ENCODE peak calls at places on chromosome 18, in six cellular contexts. V is OCI-LY7, C is stomach, R is colonic mucosa, Z is Calu3, X is MCF 10A. Y is an unnamed sample.

GRCh38 chr18:58064406-58064998 is 20.5 kb downstream of the NEDD4L start:
- DNase-seq in V (no peak), C (no peak), R (no peak), Z (no peak), X (no peak), Y (no peak)

GRCh38 chr18:11862468-11863137 is 11.4 kb downstream of the CHMP1B start:
- DNase-seq in V (no peak), C (no peak), R (no peak), Z (no peak), X (no peak), Y (no peak)

GRCh38 chr18:22471546-22472131 is 53.9 kb upstream of the CTAGE1 start:
- DNase-seq in V (no peak), C (peak; percentile 71), R (no peak), Z (no peak), X (no peak), Y (no peak)

GRCh38 chr18:57581301-57581934 is 5.1 kb downstream of the FECH start:
- DNase-seq in V (peak; percentile 1), C (no peak), R (no peak), Z (no peak), X (no peak), Y (no peak)

GRCh38 chr18:21853972-21854563 is 113.5 kb downstream of the MIB1 start:
- DNase-seq in V (peak; percentile 18), C (no peak), R (no peak), Z (no peak), X (peak; percentile 0), Y (no peak)

GRCh38 chr18:54218299-54218698 is 6.2 kb downstream of the MBD2 start:
- DNase-seq in V (peak; percentile 29), C (no peak), R (no peak), Z (no peak), X (no peak), Y (no peak)

GRCh38 chr18:49183921-49184320 is 233.2 kb upstream of the SMAD7 start:
- DNase-seq in V (no peak), C (no peak), R (no peak), Z (no peak), X (no peak), Y (no peak)

GRCh38 chr18:67500512-67500911 is 16.0 kb downstream of the DSEL start:
- DNase-seq in V (no peak), C (no peak), R (no peak), Z (no peak), X (no peak), Y (no peak)

GRCh38 chr18:48832961-48833700 is 117.6 kb downstream of the SMAD7 start:
- DNase-seq in V (no peak), C (peak; percentile 45), R (peak; percentile 56), Z (peak; percentile 73), X (peak; percentile 98), Y (peak; percentile 76)

GRCh38 chr18:7038330-7038846 is 79.2 kb downstream of the LAMA1 start:
- DNase-seq in V (peak; percentile 1), C (no peak), R (peak; percentile 62), Z (peak; percentile 71), X (peak; percentile 97), Y (peak; percentile 85)

GRCh38 chr18:73684651-73685050 is 463.0 kb downstream of the FBXO15 start:
- DNase-seq in V (no peak), C (no peak), R (no peak), Z (peak; percentile 16), X (peak; percentile 31), Y (peak; percentile 38)

GRCh38 chr18:37779220-37779619 is 213.6 kb upstream of the CELF4 start:
- DNase-seq in V (no peak), C (no peak), R (no peak), Z (no peak), X (no peak), Y (no peak)

GRCh38 chr18:37783771-37784170 is 218.2 kb upstream of the CELF4 start:
- DNase-seq in V (no peak), C (no peak), R (no peak), Z (no peak), X (no peak), Y (no peak)

DNA sequence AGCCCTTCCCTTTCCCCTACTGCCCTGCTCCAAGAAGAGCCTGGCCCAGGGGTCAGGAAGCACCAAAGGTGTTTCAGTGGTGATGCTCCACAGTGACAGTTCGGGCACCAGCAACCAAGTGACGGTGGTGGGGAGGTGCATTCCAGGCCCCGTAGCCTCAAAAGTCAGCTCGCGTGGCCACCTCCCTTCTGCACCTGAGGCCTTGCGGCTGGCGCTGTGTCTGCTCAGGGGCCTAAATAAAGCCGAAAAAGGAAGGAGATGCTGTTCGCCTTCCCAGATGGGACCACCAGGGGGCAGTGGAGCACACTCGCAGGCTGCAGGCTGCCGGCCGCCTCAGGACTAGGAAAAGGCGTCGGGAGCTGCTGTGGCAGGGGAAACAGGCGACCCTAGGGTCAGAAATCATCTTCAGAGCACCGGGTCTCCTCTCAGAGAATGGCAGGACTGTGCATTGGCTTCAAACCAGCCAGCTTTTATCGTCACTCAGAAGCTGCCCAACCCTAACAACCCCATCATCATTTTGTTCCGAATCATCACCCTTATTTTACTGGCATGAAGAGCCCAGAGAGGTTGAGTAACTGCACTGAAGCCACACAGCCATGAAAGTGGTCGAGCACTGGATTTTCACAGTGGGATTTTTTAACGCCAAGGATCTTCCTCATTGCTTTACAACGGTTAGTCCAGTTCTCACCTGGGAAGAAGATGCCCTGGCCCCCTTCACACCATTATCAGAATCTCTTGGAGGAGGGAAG is 213.0 kb upstream of the CELF4 start:
- DNase-seq in V (peak; percentile 2), C (peak; percentile 46), R (peak; percentile 53), Z (peak; percentile 83), X (peak; percentile 59), Y (peak; percentile 2)
- TF ChIP-seq CTCF in V (peak; percentile 67), C (peak; percentile 44), R (peak; percentile 51), Z (peak; percentile 78), X (peak; percentile 81), Y (peak; percentile 58)

DNA sequence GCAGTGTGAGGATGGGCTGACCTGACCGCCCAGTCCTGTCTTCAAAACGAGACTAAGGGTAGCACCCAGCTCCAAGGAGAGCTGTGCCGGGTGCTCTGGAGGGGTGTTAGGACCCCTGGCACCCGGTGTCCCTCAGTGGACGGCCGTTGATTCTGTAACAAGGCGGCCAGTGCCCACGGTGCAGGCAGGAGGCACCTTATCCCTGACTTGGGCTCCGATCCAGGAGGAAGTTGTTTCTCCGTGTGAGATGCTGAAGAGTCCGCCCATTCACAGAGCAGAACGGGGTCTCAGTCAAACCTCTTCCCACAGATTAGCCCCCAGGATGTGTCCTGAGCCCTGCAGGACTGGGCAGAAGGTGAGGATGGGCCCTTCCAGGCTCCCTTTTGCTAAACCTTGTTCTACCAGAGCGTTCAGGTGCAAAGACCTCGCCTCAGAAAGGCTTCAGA is 123.0 kb downstream of the NFATC1 start:
- DNase-seq in V (no peak), C (no peak), R (peak; percentile 10), Z (no peak), X (no peak), Y (no peak)
- TF ChIP-seq CTCF in V (no peak), C (no peak), R (no peak), Z (no peak), X (no peak), Y (no peak)

DNA sequence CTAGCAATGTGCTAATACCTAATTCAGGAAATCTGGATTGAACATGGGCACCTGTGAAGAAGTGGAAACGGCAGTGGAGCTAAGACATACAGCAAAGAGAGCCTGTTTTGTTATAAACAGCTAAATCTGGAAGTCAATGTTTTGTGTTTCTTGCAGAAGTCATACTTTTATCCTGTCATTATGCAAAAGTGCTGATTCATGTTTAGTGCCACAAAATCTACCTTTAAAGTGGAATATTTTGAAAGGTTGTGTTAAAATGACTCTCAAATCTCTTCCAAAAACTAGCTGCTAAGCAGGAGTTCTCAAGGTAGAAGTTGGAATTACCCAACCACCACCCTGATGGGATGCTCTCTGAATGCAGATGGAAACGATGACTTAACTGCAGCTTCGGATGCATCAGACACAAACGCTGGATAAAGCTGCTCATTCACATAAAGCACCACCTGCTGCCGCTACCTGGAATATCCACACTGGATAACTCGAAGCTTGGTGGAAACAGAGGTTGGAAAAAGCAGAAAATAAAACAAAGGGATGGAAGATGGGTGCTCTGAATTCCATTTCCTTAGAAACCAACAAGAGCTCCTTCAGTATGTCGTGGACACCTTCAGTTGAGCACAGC is 132.6 kb upstream of the ZNF236 start:
- DNase-seq in V (no peak), C (no peak), R (no peak), Z (no peak), X (peak; percentile 22), Y (no peak)
- TF ChIP-seq CTCF in V (no peak), C (no peak), R (no peak), Z (no peak), X (no peak), Y (no peak)

DNA sequence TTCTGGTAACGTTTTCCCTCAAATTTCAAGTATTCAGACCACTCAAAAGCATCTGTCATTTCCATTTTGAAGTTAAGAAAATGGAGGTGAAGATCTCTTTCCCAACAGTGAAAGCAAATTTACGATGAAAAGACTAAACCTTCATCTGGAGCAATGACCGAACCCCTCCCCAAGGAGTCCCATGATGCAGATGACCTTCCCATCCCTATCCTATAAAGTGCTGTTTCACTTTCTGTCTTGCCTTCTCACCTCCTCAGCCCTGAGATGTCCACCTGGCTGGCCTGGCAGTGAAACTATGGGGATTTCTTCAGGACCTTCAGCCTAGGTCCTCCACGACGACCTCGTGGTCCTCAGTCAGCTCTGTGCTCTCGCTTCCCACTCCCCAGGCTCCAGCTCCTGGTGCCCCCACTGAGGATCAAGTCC is 925 bp upstream of the NPC1 start:
- DNase-seq in V (no peak), C (no peak), R (peak; percentile 23), Z (no peak), X (no peak), Y (no peak)
- TF ChIP-seq CTCF in V (no peak), C (no peak), R (no peak), Z (peak; percentile 14), X (no peak), Y (peak; percentile 54)

GRCh38 chr18:45108754-45109153 is 428.1 kb downstream of the SETBP1 start:
- DNase-seq in V (no peak), C (no peak), R (no peak), Z (no peak), X (no peak), Y (no peak)
- TF ChIP-seq CTCF in V (no peak), C (no peak), R (no peak), Z (no peak), X (no peak), Y (no peak)

Y was measured in RWPE1.